ENCODE peak calls at places on chromosomes 5 and 9, in seven cellular contexts. A is kidney epithelial cell; C is CD4-positive, CD25-positive, alpha-beta regulatory T cell; U is SJSA1; O is GM12865; H is aorta; K is cardiac fibroblast. Z is an unnamed sample.

GRCh38 chr9:128684325-128685021 is 4.5 kb upstream of the SET start:
- DNase-seq in A (peak), C (peak), U (no peak), O (peak), H (peak), K (peak), Z (no peak)

GRCh38 chr9:16252631-16253030 is 617.8 kb downstream of the BNC2 start:
- DNase-seq in A (no peak), C (no peak), U (no peak), O (no peak), H (no peak), K (no peak), Z (no peak)

GRCh38 chr9:137095664-137096517 is 9.1 kb downstream of the MAN1B1 start:
- DNase-seq in A (no peak), C (peak), U (no peak), O (peak), H (peak), K (no peak), Z (no peak)

GRCh38 chr9:108963459-108964143 is 29.4 kb downstream of the ABITRAM start:
- DNase-seq in A (no peak), C (no peak), U (no peak), O (no peak), H (no peak), K (peak), Z (no peak)

GRCh38 chr5:75306746-75307145 is 30.3 kb upstream of the HMGCR start:
- DNase-seq in A (no peak), C (no peak), U (no peak), O (no peak), H (no peak), K (peak), Z (peak)

GRCh38 chr5:72448368-72448767 is 58.8 kb downstream of the ZNF366 start:
- DNase-seq in A (no peak), C (no peak), U (no peak), O (no peak), H (no peak), K (no peak), Z (no peak)

GRCh38 chr5:132474881-132475511 is 15.6 kb downstream of the IRF1 start:
- DNase-seq in A (no peak), C (no peak), U (no peak), O (no peak), H (no peak), K (no peak), Z (no peak)

GRCh38 chr9:93064392-93065124 is 6.1 kb downstream of the SUSD3 start:
- DNase-seq in A (no peak), C (peak), U (no peak), O (peak), H (no peak), K (no peak), Z (no peak)

GRCh38 chr5:149348463-149348862 is 3.2 kb downstream of the GRPEL2 start:
- DNase-seq in A (no peak), C (peak), U (no peak), O (no peak), H (no peak), K (peak), Z (no peak)

GRCh38 chr5:110248921-110249320 is 477.6 kb downstream of the TMEM232 start:
- DNase-seq in A (no peak), C (no peak), U (no peak), O (no peak), H (no peak), K (no peak), Z (no peak)

GRCh38 chr5:9851458-9851857 is 221.3 kb upstream of the TAS2R1 start:
- DNase-seq in A (no peak), C (no peak), U (no peak), O (no peak), H (no peak), K (peak), Z (peak)

GRCh38 chr5:144142030-144142825 is 28.2 kb downstream of the YIPF5 start:
- DNase-seq in A (peak), C (peak), U (no peak), O (peak), H (no peak), K (peak), Z (peak)

GRCh38 chr9:35114113-35114847 is 1.4 kb downstream of the ATOSB start:
- DNase-seq in A (peak), C (peak), U (peak), O (peak), H (peak), K (peak), Z (peak)

GRCh38 chr9:35111006-35111933 is 4.4 kb downstream of the ATOSB start:
- DNase-seq in A (peak), C (peak), U (peak), O (peak), H (peak), K (peak), Z (peak)

GRCh38 chr9:35114921-35115341 is 731 bp downstream of the ATOSB start:
- DNase-seq in A (no peak), C (peak), U (no peak), O (peak), H (peak), K (peak), Z (no peak)

GRCh38 chr9:35110327-35110758 is 5.3 kb downstream of the ATOSB start:
- DNase-seq in A (no peak), C (no peak), U (peak), O (no peak), H (peak), K (peak), Z (no peak)

GRCh38 chr9:35112257-35113020 is 3.2 kb downstream of the ATOSB start:
- DNase-seq in A (no peak), C (no peak), U (no peak), O (no peak), H (peak), K (peak), Z (no peak)
- H3K4me3 ChIP-seq in A (no peak), C (peak), U (no peak), O (no peak), H (no peak), K (peak), Z (peak)

DNA sequence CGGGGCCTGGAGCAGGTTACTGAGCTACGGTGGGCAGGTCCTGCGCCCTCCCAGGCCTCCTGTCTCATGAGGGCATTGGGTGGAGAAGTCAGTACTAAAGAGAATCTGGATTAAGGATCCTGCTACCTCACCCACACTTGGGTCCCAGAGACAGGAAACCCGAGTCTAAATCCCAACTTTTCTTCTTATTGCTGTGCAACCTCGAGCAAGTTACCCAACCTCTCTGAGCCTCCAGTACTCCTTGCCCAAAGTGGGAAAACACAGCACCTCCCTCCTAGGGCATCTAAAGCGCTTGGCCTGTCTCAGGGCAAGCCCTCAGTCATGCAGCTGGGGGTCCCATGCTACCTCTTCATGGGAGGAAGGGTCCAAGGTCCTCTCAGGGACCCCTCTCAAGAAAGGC is 28.2 kb downstream of the ASS1 start:
- DNase-seq in A (no peak), C (no peak), U (no peak), O (no peak), H (no peak), K (no peak), Z (no peak)
- H3K4me3 ChIP-seq in A (no peak), C (no peak), U (no peak), O (no peak), H (no peak), K (no peak), Z (no peak)

DNA sequence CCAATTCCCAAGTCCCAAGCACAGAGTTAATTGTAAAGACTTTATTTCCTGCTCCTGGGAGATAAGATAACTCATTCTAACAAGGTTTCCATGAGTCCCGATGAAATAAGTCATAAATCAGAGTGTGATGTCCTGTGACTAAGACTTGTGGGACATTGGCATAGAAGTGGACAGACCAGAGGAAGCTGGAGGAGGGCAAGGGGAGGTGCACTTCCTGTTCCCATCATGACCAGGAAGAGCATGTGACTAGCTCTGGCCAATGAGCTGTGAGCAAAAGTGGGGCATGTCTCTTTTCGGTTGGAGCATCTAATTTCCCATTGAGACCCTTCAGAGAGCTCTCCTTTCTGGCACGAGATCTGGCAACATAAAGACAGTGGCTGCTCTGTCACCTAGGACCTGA is 100.4 kb downstream of the ZNF354C start:
- DNase-seq in A (no peak), C (no peak), U (no peak), O (no peak), H (no peak), K (peak), Z (no peak)
- H3K4me3 ChIP-seq in A (no peak), C (no peak), U (no peak), O (no peak), H (no peak), K (no peak), Z (no peak)

GRCh38 chr5:153629027-153629426 is 138.6 kb downstream of the GRIA1 start:
- DNase-seq in A (peak), C (no peak), U (peak), O (no peak), H (peak), K (peak), Z (peak)

GRCh38 chr5:153626836-153627235 is 136.4 kb downstream of the GRIA1 start:
- DNase-seq in A (no peak), C (no peak), U (no peak), O (no peak), H (no peak), K (no peak), Z (no peak)

GRCh38 chr5:153632748-153633290 is 142.3 kb downstream of the GRIA1 start:
- DNase-seq in A (no peak), C (no peak), U (no peak), O (no peak), H (no peak), K (no peak), Z (no peak)

GRCh38 chr5:153630546-153630945 is 140.1 kb downstream of the GRIA1 start:
- DNase-seq in A (no peak), C (no peak), U (no peak), O (no peak), H (no peak), K (no peak), Z (no peak)

DNA sequence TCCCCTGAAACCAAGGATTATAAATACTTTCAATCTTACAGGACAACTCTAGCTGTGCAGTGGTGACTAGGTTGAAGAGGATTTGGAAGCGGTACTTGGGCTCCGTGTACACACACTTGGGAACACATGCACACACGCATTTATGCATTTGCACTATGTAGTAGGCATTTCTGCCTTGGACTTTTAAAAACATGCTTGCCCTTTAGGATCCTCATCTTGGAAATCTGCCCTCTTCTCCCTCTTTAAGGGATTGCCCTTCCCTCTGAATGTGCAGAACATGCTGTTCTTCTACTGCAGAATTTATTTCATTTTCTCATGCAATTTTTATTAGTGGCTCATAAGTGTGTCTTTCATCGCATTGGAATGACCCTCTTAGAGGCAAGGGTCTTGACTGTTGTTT is 139.0 kb downstream of the GRIA1 start:
- DNase-seq in A (no peak), C (no peak), U (no peak), O (no peak), H (no peak), K (no peak), Z (no peak)
- H3K4me3 ChIP-seq in A (no peak), C (no peak), U (no peak), O (no peak), H (no peak), K (no peak), Z (no peak)

GRCh38 chr9:6566409-6567139 is 79.0 kb downstream of the GLDC start:
- DNase-seq in A (peak), C (peak), U (peak), O (peak), H (peak), K (peak), Z (peak)
- H3K4me3 ChIP-seq in A (no peak), C (no peak), U (no peak), O (no peak), H (no peak), K (peak), Z (peak)

GRCh38 chr5:129903466-129904101 is 681 bp upstream of the CHSY3 start:
- DNase-seq in A (no peak), C (no peak), U (no peak), O (peak), H (no peak), K (no peak), Z (no peak)

GRCh38 chr5:129904102-129904666 is at the start of gene CHSY3:
- DNase-seq in A (peak), C (peak), U (peak), O (peak), H (peak), K (peak), Z (peak)

GRCh38 chr5:129904667-129905466 is 602 bp downstream of the CHSY3 start:
- DNase-seq in A (no peak), C (no peak), U (no peak), O (peak), H (peak), K (peak), Z (no peak)

GRCh38 chr5:129906177-129906887 is 2.1 kb downstream of the CHSY3 start:
- DNase-seq in A (no peak), C (no peak), U (no peak), O (no peak), H (peak), K (peak), Z (no peak)

GRCh38 chr5:129905467-129906176 is 1.4 kb downstream of the CHSY3 start:
- DNase-seq in A (no peak), C (no peak), U (no peak), O (peak), H (peak), K (peak), Z (no peak)
- H3K4me3 ChIP-seq in A (peak), C (no peak), U (no peak), O (no peak), H (peak), K (peak), Z (peak)

DNA sequence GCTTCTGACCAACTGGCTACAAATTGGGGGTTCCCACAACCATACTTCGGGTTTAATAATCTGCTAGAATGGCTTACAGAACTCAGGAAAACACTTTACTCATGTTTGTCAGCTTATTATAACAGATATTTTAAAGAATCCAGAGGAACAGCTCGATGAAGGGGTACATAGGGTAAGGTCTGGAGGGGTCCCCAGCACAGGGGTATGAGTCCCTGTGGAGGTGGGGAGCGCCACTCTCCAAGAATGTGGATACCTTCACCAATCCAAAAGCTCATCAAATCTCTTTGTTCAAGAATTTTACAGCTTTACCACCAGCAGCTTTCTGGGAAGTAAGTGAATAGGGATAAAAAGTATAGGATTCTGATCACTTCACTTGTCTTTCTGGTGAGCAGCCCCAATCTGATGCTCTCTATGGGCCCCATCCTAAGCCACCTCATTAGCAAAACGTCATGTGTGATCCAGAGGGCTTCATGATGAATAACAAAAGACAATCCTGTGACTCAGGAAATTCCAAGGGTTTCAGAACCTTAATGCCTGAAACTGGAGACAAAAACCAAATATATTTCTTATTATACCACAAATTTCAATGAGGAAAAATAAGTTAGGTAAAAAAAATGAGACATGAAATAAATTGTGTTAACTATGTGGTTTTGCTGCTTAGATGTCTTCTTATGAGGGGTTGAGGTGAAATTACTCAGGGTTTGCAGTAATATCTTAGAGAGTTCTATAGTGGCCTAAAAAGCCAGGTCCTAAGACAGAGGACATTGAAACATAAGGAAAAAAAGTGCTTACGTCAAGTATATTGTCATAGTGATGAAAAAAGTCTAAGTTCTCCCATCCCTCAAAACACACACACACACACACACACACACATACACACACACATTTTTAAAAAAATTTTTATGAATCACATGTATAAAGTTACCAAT is 290.5 kb downstream of the ANXA1 start:
- DNase-seq in A (peak), C (no peak), U (no peak), O (no peak), H (no peak), K (no peak), Z (no peak)
- H3K4me3 ChIP-seq in A (no peak), C (no peak), U (no peak), O (no peak), H (no peak), K (no peak), Z (no peak)

GRCh38 chr5:112706446-112707016 is 31.2 kb upstream of the APC start:
- DNase-seq in A (no peak), C (no peak), U (no peak), O (no peak), H (no peak), K (no peak), Z (no peak)
- H3K4me3 ChIP-seq in A (no peak), C (peak), U (no peak), O (no peak), H (no peak), K (no peak), Z (no peak)

DNA sequence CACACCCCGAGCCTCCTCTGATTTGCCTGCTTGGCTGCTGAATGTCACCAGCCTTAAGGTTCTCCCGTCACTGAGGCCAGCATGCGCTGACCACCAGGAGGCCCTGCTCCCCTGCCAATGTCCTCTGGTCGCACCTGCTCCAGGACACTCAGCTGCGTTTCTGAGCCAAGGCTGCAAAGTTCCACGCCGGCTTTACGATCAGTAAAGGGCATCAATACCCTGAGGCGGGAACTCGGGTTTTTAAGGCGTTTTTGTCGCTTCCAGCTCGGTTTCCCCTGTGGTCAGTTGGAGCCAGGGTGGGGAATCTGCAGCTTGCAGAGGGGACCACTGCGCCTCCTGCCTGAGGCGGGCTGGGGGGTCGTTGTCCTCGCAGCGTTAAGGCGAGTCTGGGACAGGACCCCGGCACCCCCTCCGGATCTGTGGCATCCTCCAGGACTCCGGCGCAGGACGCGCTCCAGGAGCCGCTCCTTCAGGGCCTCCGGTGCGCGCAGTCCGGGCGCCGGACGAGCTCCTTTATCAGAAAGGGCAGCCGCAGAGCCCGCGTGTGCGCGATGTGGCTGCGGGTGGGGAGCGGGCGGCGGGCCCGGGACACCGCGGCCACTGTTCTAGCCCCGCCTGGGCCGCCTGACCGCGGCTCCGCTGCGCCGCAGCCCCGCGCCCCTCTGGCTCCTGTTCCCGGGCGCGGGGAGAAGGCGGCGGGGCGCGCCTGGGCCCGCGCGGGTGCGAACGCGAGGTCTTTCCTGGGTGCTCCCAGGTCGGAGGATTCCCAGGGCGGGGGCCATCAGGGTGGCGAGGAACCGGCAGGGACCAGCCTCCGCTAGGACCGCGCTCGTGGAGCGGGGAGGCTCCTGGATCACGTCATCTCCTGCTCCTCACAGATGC is 24.2 kb upstream of the FLT4 start:
- DNase-seq in A (no peak), C (no peak), U (peak), O (no peak), H (no peak), K (no peak), Z (no peak)
- H3K4me3 ChIP-seq in A (no peak), C (no peak), U (no peak), O (no peak), H (no peak), K (no peak), Z (peak)

DNA sequence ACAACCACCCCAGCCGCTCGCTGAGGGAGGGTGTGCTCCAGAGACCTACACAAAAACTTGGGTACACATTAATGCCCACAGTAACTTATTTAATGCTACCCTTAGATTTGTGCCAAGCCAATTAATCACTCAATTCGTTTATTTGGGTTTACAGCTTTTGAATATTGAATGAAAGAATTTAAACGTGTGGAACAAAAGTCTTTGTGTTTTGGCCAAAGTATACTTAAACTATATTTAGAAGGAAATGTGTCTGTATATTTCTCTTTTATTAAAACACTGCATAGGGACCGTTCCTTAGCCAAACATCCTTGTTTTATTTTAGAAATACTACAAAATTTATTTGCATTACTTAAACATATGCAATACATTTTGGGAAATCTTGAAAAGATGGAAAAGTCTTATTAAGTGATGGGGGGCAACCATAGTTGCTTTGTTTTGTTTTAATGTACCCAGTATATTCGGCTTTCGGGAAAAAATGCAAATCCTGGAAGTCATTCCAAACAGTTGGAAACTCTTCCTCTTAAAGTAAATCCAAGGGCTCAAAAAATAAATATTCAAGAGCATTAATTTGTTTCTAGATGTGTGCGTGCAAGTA is 11.8 kb downstream of the ZNF608 start:
- DNase-seq in A (no peak), C (no peak), U (no peak), O (no peak), H (no peak), K (no peak), Z (no peak)
- H3K4me3 ChIP-seq in A (no peak), C (no peak), U (no peak), O (peak), H (peak), K (peak), Z (peak)

Z was measured in skeletal muscle cell.